ENCODE peak calls at places on chromosomes 12 and 14, in seven cellular contexts. F is sigmoid colon, J is testis, X is heart left ventricle, U is adrenal gland, G is transverse colon, R is H1. Y is an unnamed sample. For H3K9me3 and H3K4me1, the result is how much of the 10 kb centered on the place peaks cover.

GRCh38 chr14:103840016-103840415 is 7.4 kb downstream of the PPP1R13B start:
- DNase-seq in F (no peak), J (no peak), X (no peak), U (no peak), G (no peak), R (no peak), Y (no peak)

GRCh38 chr14:51095854-51096823 is 1.2 kb upstream of the TRIM9 start:
- DNase-seq in F (peak), J (peak), X (no peak), U (peak), G (peak), R (no peak), Y (no peak)

GRCh38 chr12:79997115-79997805 is 62.4 kb upstream of the PPP1R12A start:
- DNase-seq in F (no peak), J (no peak), X (no peak), U (no peak), G (no peak), R (no peak), Y (no peak)

GRCh38 chr14:38290601-38291190 is 34.8 kb upstream of the CLEC14A start:
- DNase-seq in F (no peak), J (no peak), X (no peak), U (no peak), G (no peak), R (no peak), Y (no peak)

GRCh38 chr14:89473569-89473968 is 56.5 kb upstream of the FOXN3 start:
- DNase-seq in F (no peak), J (no peak), X (no peak), U (no peak), G (no peak), R (no peak), Y (no peak)

GRCh38 chr12:126667340-126667739 is 1599.6 kb upstream of the TMEM132C start:
- DNase-seq in F (no peak), J (no peak), X (no peak), U (no peak), G (no peak), R (no peak), Y (no peak)

GRCh38 chr14:93712079-93712837 is 76.0 kb downstream of the PRIMA1 start:
- DNase-seq in F (peak), J (no peak), X (no peak), U (no peak), G (no peak), R (no peak), Y (peak)

GRCh38 chr12:3641428-3641883 is 111.5 kb downstream of the CRACR2A start:
- DNase-seq in F (no peak), J (no peak), X (no peak), U (no peak), G (no peak), R (no peak), Y (no peak)

GRCh38 chr12:124120718-124121117 is 147.7 kb downstream of the ZNF664 start:
- DNase-seq in F (no peak), J (no peak), X (no peak), U (no peak), G (no peak), R (no peak), Y (no peak)

GRCh38 chr14:24171422-24172260 is at the start of gene REC8:
- DNase-seq in F (peak), J (peak), X (peak), U (peak), G (peak), R (peak), Y (peak)

GRCh38 chr14:32826404-32827082 is 112.1 kb upstream of the NPAS3 start:
- DNase-seq in F (no peak), J (peak), X (no peak), U (no peak), G (no peak), R (no peak), Y (no peak)

GRCh38 chr12:6272300-6273208 is 37.9 kb upstream of the PLEKHG6 start:
- DNase-seq in F (peak), J (no peak), X (no peak), U (no peak), G (no peak), R (no peak), Y (peak)

GRCh38 chr12:50505386-50505827 is 622 bp downstream of the DIP2B start:
- DNase-seq in F (peak), J (peak), X (no peak), U (no peak), G (peak), R (no peak), Y (peak)

GRCh38 chr12:118188690-118189371 is 52.9 kb downstream of the PEBP1 start:
- DNase-seq in F (peak), J (peak), X (no peak), U (peak), G (no peak), R (no peak), Y (no peak)

GRCh38 chr14:29089849-29090248 is 323.3 kb downstream of the FOXG1 start:
- DNase-seq in F (no peak), J (no peak), X (no peak), U (no peak), G (no peak), R (no peak), Y (no peak)
- H3K9me3 ChIP-seq in F (under half), J (under half), X (under half), U (under half), G (under half), R (under half), Y (under half)

DNA sequence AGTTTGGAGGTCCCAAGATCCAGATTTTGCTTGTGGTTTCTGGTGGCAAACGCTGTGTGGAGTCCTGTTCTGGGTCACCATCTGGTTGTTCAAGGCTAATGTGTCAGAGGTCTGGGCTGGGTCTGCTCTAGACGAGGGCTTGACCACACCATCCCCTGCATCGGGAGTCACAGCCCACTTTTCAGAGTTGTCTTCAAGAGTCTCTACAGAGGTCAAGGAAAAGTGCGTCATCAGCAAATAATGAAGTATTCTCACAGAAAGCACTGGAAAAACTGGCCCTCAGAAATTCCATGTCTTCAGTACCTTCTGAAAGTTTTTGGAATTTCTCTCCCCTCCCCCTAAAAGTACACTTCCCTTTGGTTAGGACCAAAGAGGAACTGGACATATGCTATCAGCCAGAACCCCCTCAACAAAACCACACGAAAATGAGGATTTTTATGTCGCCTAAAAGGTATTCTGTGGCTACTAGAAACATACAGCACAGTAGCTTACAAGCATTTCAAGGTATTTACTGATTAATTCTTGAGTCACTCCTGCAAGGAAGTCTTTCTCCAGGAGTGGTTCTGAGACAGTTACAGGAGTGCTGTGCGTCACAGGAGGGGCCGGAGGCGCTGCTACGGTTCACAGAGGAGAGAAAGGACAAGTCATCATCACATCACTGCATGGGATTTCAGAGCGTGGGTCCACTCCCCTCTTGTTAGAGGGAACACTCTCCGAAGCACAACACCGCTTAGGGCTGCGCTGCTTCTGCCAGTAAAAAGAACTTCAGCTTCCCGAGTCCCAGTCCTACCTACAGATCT is 35.4 kb downstream of the RAD52 start:
- DNase-seq in F (no peak), J (no peak), X (no peak), U (peak), G (no peak), R (no peak), Y (no peak)
- TF ChIP-seq POLR2A in F (no peak), J (no peak), X (no peak), U (no peak), G (no peak), R (no peak), Y (no peak)

DNA sequence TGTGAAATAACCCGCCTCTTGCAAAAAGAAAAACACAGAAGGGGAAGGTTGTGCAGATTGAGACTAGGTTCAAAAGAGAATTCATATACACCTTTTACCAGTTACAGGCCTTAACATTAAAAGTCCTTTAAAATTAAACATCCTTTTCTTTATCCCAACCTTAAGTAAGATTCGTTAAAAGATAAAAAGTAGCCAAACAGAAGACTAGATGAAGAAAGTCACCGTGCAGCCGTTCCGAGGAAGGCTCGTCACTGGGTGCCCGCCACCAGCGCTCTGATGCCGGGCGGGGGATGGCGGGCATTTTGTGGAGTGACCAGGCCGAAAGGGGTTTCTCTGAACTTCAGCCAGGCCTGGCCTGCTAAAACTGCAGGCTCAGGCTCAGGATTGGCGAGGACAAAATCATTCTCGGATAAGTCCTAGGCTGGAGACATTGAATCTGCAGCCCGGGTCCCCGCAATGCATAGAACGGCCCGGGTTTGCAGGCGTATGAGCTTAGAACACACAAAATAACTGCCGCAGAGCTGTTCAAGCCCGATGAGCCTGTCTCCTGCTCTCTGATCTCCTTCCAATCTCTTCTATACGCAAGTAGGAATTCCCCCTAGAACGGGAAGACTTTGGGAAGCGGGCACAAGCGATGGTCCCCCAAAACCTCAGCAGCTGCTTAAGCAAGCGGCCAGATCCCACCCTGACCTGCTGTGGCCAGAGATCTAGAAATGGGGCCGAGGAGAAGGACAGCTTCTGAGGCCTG is 1.3 kb downstream of the TBX5 start:
- DNase-seq in F (no peak), J (no peak), X (no peak), U (no peak), G (no peak), R (no peak), Y (no peak)
- H3K4me1 ChIP-seq in F (under half), J (under half), X (under half), U (under half), G (under half), R (under half), Y (under half)

GRCh38 chr12:12645485-12645884 is 33.8 kb downstream of the CREBL2 start:
- DNase-seq in F (no peak), J (no peak), X (no peak), U (no peak), G (peak), R (no peak), Y (no peak)

GRCh38 chr12:12648284-12648683 is 36.6 kb downstream of the CREBL2 start:
- DNase-seq in F (no peak), J (no peak), X (no peak), U (no peak), G (no peak), R (no peak), Y (no peak)

GRCh38 chr12:12648951-12649650 is 37.4 kb downstream of the CREBL2 start:
- DNase-seq in F (no peak), J (no peak), X (no peak), U (no peak), G (no peak), R (no peak), Y (no peak)

GRCh38 chr12:12642916-12643315 is 31.2 kb downstream of the CREBL2 start:
- DNase-seq in F (no peak), J (no peak), X (no peak), U (no peak), G (no peak), R (no peak), Y (no peak)

DNA sequence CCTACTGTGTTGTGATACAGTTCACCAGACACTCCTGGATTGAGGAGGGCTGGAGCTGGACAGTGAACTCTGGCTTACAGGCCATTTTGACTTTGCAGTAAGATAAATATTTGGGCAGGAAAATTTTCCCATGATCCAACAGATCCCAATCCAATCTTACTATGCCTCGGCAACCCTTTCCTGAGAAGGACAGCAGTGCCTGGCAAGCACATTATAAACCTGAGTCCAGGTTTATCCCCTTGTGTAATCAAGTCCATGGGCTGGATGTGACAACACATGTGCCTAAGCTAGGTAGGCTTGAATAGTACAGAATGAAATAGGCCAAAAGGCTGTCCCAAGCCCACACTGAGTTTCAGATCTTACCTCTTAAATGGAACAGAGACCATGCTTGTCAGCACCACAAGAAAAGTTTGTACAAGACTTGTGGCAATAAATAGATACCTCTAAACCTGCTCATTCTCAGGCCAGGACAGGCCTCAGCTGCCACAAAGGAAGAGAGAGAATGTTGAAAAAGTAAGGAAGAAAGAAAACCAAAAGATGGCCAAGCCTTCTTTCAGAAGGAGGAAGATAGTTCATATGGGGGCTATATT is 34.9 kb downstream of the CREBL2 start:
- DNase-seq in F (no peak), J (no peak), X (no peak), U (no peak), G (no peak), R (no peak), Y (no peak)
- H3K9me3 ChIP-seq in F (under half), J (under half), X (under half), U (under half), G (under half), R (under half), Y (under half)

GRCh38 chr14:29265852-29266251 is 499.3 kb downstream of the FOXG1 start:
- DNase-seq in F (no peak), J (no peak), X (no peak), U (no peak), G (no peak), R (no peak), Y (no peak)
- TF ChIP-seq POLR2A in F (no peak), J (no peak), X (no peak), U (no peak), G (no peak), R (no peak), Y (no peak)

GRCh38 chr12:51974646-51975045 is 23.1 kb downstream of the ACVR1B start:
- DNase-seq in F (no peak), J (no peak), X (no peak), U (no peak), G (no peak), R (no peak), Y (no peak)
- H3K4me1 ChIP-seq in F (under half), J (under half), X (under half), U (under half), G (half or more), R (under half), Y (half or more)

Y was measured in spleen.